ENCODE peak calls at places on chromosomes 13 and 19, in five cellular contexts. M, V, I, N and T are unnamed samples.

GRCh38 chr19:41426116-41426841 is 895 bp downstream of the B3GNT8 start:
- DNase-seq in M (no peak), V (no peak), I (peak), N (no peak), T (no peak)

GRCh38 chr13:23140492-23140891 is 40.3 kb upstream of the SGCG start:
- DNase-seq in M (no peak), V (no peak), I (no peak), N (no peak), T (no peak)

GRCh38 chr19:719636-720377 is 11.1 kb downstream of the PALM start:
- DNase-seq in M (no peak), V (no peak), I (no peak), N (no peak), T (no peak)

GRCh38 chr19:31127132-31127967 is 221.9 kb downstream of the TSHZ3 start:
- DNase-seq in M (no peak), V (no peak), I (no peak), N (no peak), T (peak)

GRCh38 chr19:19461671-19462622 is 53.4 kb downstream of the TSSK6 start:
- DNase-seq in M (peak), V (peak), I (peak), N (no peak), T (peak)

GRCh38 chr13:74200081-74200480 is 65.9 kb upstream of the KLF12 start:
- DNase-seq in M (no peak), V (no peak), I (no peak), N (no peak), T (no peak)

GRCh38 chr19:53991224-53992113 is at the start of gene CACNG6:
- DNase-seq in M (no peak), V (peak), I (peak), N (no peak), T (peak)

GRCh38 chr13:52070929-52071523 is 46.5 kb downstream of the UTP14C start:
- DNase-seq in M (no peak), V (no peak), I (no peak), N (no peak), T (peak)

GRCh38 chr13:50126378-50127016 is 111.3 kb downstream of the KCNRG start:
- DNase-seq in M (peak), V (no peak), I (peak), N (peak), T (peak)

GRCh38 chr19:46413262-46414031 is at the start of gene CCDC8:
- DNase-seq in M (no peak), V (peak), I (peak), N (no peak), T (peak)

GRCh38 chr19:46466536-46467199 is 4.7 kb downstream of the PNMA8A start:
- DNase-seq in M (no peak), V (no peak), I (no peak), N (no peak), T (peak)

GRCh38 chr19:2477732-2478191 is 1.8 kb downstream of the GADD45B start:
- DNase-seq in M (no peak), V (peak), I (peak), N (no peak), T (peak)

GRCh38 chr13:79581870-79582315 is 100.9 kb downstream of the NDFIP2 start:
- DNase-seq in M (no peak), V (no peak), I (no peak), N (no peak), T (peak)

GRCh38 chr19:55304279-55304978 is 20.6 kb downstream of the BRSK1 start:
- DNase-seq in M (no peak), V (no peak), I (peak), N (no peak), T (peak)

GRCh38 chr13:60759499-60759898 is 362.5 kb downstream of the TDRD3 start:
- DNase-seq in M (no peak), V (peak), I (peak), N (no peak), T (peak)

GRCh38 chr13:23984541-23984940 is 87.2 kb upstream of the C1QTNF9B start:
- DNase-seq in M (no peak), V (peak), I (no peak), N (no peak), T (no peak)

GRCh38 chr13:113814435-113814821 is 49.4 kb downstream of the GAS6 start:
- DNase-seq in M (no peak), V (no peak), I (no peak), N (no peak), T (peak)

GRCh38 chr13:50400930-50401553 is 385.8 kb downstream of the KCNRG start:
- DNase-seq in M (no peak), V (no peak), I (no peak), N (no peak), T (peak)

GRCh38 chr13:40233731-40234195 is 432.7 kb downstream of the FOXO1 start:
- DNase-seq in M (no peak), V (no peak), I (no peak), N (no peak), T (no peak)